ENCODE peak calls at places on chromosomes 7 and 10, in five cellular contexts. D is GM19239; N is HuH-7.5; Y is effector CD4-positive, alpha-beta T cell; Q is mammary epithelial cell. W is an unnamed sample.

GRCh38 chr10:10094700-10095099 is 923.0 kb upstream of the CELF2 start:
- DNase-seq in D (no peak), Q (no peak), N (no peak), Y (no peak), W (no peak)

GRCh38 chr10:129786216-129786615 is 177.9 kb downstream of the EBF3 start:
- DNase-seq in Q (no peak), N (no peak), Y (no peak), D (no peak), W (no peak)

GRCh38 chr10:48554246-48554645 is 50.6 kb downstream of the ARHGAP22 start:
- DNase-seq in N (no peak), Y (no peak), D (no peak), Q (no peak), W (no peak)

GRCh38 chr10:115706482-115707076 is 566.4 kb downstream of the GFRA1 start:
- DNase-seq in Y (no peak), N (peak; percentile 1), D (no peak), Q (peak; percentile 1), W (no peak)

GRCh38 chr7:131502810-131503545 is 53.5 kb downstream of the PODXL start:
- DNase-seq in Y (no peak), D (no peak), Q (no peak), N (no peak), W (no peak)

GRCh38 chr7:77727527-77727926 is 31.3 kb downstream of the RSBN1L start:
- DNase-seq in D (no peak), Y (no peak), N (no peak), Q (no peak), W (no peak)

GRCh38 chr10:5543628-5544027 is 18.9 kb downstream of the CALML3 start:
- DNase-seq in Y (no peak), Q (no peak), D (no peak), N (no peak), W (no peak)

GRCh38 chr10:46526682-46527038 is 29.8 kb downstream of the GPRIN2 start:
- DNase-seq in D (no peak), Y (no peak), N (no peak), Q (peak; percentile 59), W (no peak)

GRCh38 chr10:110706690-110707098 is 62.6 kb downstream of the RBM20 start:
- DNase-seq in D (no peak), Q (peak; percentile 68), N (no peak), Y (no peak), W (no peak)

GRCh38 chr10:119454231-119454804 is 88.2 kb downstream of the RGS10 start:
- DNase-seq in Y (no peak), Q (no peak), N (no peak), D (no peak), W (no peak)

GRCh38 chr10:4850400-4850799 is 24.4 kb downstream of the AKR1E2 start:
- DNase-seq in Y (no peak), Q (no peak), N (no peak), D (no peak), W (no peak)

GRCh38 chr7:46301677-46302076 is 380.6 kb upstream of the IGFBP3 start:
- DNase-seq in N (no peak), Q (peak; percentile 56), Y (no peak), D (no peak), W (no peak)

W was measured in effector memory CD4-positive, alpha-beta T cell.